ENCODE peak calls at places on chromosomes 1 and 21, in six cellular contexts. B is naive thymus-derived CD4-positive, alpha-beta T cell; S is upper lobe of right lung; M is AG04450; P is lower lobe of right lung; E is BJ. D is an unnamed sample. For H3K27me3, the result is how much of the 10 kb centered on the place peaks cover.

GRCh38 chr21:15557925-15558324 is 171.9 kb upstream of the USP25 start:
- DNase-seq in P (no peak), S (no peak), E (no peak), M (no peak), B (no peak), D (no peak)

GRCh38 chr1:175733762-175734161 is 9.6 kb downstream of the TNR start:
- DNase-seq in P (no peak), S (no peak), E (no peak), B (no peak), M (no peak), D (no peak)

GRCh38 chr1:205813755-205814058 is 709 bp upstream of the SLC41A1 start:
- DNase-seq in B (peak), M (no peak), P (no peak), S (no peak), E (no peak), D (no peak)

GRCh38 chr1:223713546-223714420 is 1.4 kb downstream of the CAPN2 start:
- DNase-seq in S (no peak), M (no peak), P (no peak), E (no peak), B (no peak), D (no peak)

GRCh38 chr1:222202831-222203230 is 345.1 kb downstream of the HHIPL2 start:
- DNase-seq in P (no peak), S (no peak), M (no peak), B (no peak), E (no peak), D (no peak)

GRCh38 chr1:3453891-3454810 is at the start of gene ARHGEF16:
- DNase-seq in S (peak), B (peak), P (peak), E (no peak), M (no peak), D (no peak)

GRCh38 chr1:20589331-20590312 is 725 bp downstream of the CDA start:
- DNase-seq in P (peak), B (no peak), E (no peak), M (peak), S (peak), D (peak)

GRCh38 chr1:205488074-205488723 is 16.3 kb upstream of the CDK18 start:
- DNase-seq in B (peak), P (no peak), S (no peak), M (no peak), E (no peak), D (peak)

GRCh38 chr1:41041866-41042265 is 20.3 kb upstream of the SLFNL1 start:
- DNase-seq in S (no peak), B (no peak), M (no peak), E (no peak), P (no peak), D (no peak)

GRCh38 chr1:208437416-208437815 is 193.2 kb upstream of the PLXNA2 start:
- DNase-seq in E (peak), B (no peak), P (no peak), M (no peak), S (no peak), D (no peak)

GRCh38 chr1:192489748-192490147 is 85.8 kb upstream of the RGS1 start:
- DNase-seq in B (no peak), P (peak), E (peak), S (no peak), M (peak), D (peak)

GRCh38 chr1:7554343-7555270 is 216.5 kb upstream of the VAMP3 start:
- DNase-seq in E (no peak), B (no peak), M (no peak), P (no peak), S (peak), D (no peak)

GRCh38 chr1:169110265-169110664 is 3.8 kb downstream of the ATP1B1 start:
- DNase-seq in M (no peak), E (no peak), B (no peak), P (no peak), S (no peak), D (no peak)

GRCh38 chr1:28552482-28553228 is at the start of gene TRNAU1AP:
- DNase-seq in B (peak), E (peak), S (peak), P (peak), M (peak), D (peak)

GRCh38 chr1:25754421-25755195 is 45.4 kb upstream of the SELENON start:
- DNase-seq in P (no peak), B (no peak), M (no peak), E (no peak), S (no peak), D (no peak)

GRCh38 chr1:205925730-205926129 is 17.5 kb downstream of the SLC26A9 start:
- DNase-seq in S (no peak), P (no peak), B (no peak), M (no peak), E (no peak), D (no peak)

GRCh38 chr1:154212083-154212482 is 6.0 kb upstream of the CFAP141 start:
- DNase-seq in M (no peak), B (no peak), P (no peak), S (no peak), E (no peak), D (no peak)

GRCh38 chr1:84769636-84770035 is 79.4 kb upstream of the SSX2IP start:
- DNase-seq in M (no peak), B (no peak), S (no peak), P (no peak), E (no peak), D (no peak)

GRCh38 chr1:38418195-38419030 is 371.8 kb upstream of the POU3F1 start:
- DNase-seq in S (no peak), E (no peak), P (no peak), B (no peak), M (no peak), D (no peak)

GRCh38 chr1:113128116-113128515 is 55.1 kb downstream of the LRIG2 start:
- DNase-seq in P (no peak), B (no peak), S (no peak), M (no peak), E (no peak), D (no peak)

GRCh38 chr21:33078907-33079582 is 9.1 kb downstream of the OLIG1 start:
- DNase-seq in E (no peak), S (no peak), B (no peak), P (no peak), M (peak), D (no peak)

GRCh38 chr1:230937370-230937769 is 41.3 kb downstream of the TTC13 start:
- DNase-seq in S (no peak), B (no peak), M (no peak), P (no peak), E (no peak), D (no peak)

GRCh38 chr1:15489052-15489736 is 13.3 kb downstream of the CELA2B start:
- DNase-seq in B (no peak), M (no peak), S (no peak), P (no peak), E (no peak), D (no peak)

GRCh38 chr1:221766210-221766609 is 24.3 kb upstream of the DUSP10 start:
- DNase-seq in B (no peak), M (peak), E (peak), P (no peak), S (no peak), D (no peak)

GRCh38 chr1:219699870-219700269 is 87.0 kb upstream of the ZC3H11B start:
- DNase-seq in P (no peak), M (peak), E (no peak), S (no peak), B (no peak), D (no peak)

GRCh38 chr1:65514083-65514482 is 93.6 kb downstream of the LEPR start:
- DNase-seq in S (no peak), E (no peak), M (no peak), P (no peak), B (no peak), D (no peak)

GRCh38 chr1:157156058-157156541 is 17.9 kb upstream of the ETV3 start:
- DNase-seq in S (peak), P (peak), E (no peak), B (peak), M (no peak), D (peak)

GRCh38 chr1:8813991-8814390 is 3.4 kb downstream of the RERE start:
- DNase-seq in M (no peak), P (no peak), S (no peak), E (no peak), B (no peak), D (no peak)

GRCh38 chr1:208565761-208566440 is 321.7 kb upstream of the PLXNA2 start:
- DNase-seq in P (no peak), E (no peak), S (no peak), B (no peak), M (no peak), D (no peak)

GRCh38 chr1:67970088-67970487 is 80.3 kb downstream of the DIRAS3 start:
- DNase-seq in P (no peak), B (no peak), M (no peak), E (peak), S (no peak), D (no peak)

GRCh38 chr1:109804660-109805059 is 40.9 kb upstream of the EPS8L3 start:
- DNase-seq in P (no peak), M (no peak), E (no peak), B (no peak), S (peak), D (no peak)

GRCh38 chr1:243548516-243548915 is 292.7 kb downstream of the SDCCAG8 start:
- DNase-seq in S (no peak), M (no peak), P (no peak), E (no peak), B (no peak), D (no peak)

GRCh38 chr1:220300442-220301121 is 28.3 kb upstream of the RAB3GAP2 start:
- DNase-seq in M (peak), B (no peak), P (peak), E (peak), S (peak), D (peak)

DNA sequence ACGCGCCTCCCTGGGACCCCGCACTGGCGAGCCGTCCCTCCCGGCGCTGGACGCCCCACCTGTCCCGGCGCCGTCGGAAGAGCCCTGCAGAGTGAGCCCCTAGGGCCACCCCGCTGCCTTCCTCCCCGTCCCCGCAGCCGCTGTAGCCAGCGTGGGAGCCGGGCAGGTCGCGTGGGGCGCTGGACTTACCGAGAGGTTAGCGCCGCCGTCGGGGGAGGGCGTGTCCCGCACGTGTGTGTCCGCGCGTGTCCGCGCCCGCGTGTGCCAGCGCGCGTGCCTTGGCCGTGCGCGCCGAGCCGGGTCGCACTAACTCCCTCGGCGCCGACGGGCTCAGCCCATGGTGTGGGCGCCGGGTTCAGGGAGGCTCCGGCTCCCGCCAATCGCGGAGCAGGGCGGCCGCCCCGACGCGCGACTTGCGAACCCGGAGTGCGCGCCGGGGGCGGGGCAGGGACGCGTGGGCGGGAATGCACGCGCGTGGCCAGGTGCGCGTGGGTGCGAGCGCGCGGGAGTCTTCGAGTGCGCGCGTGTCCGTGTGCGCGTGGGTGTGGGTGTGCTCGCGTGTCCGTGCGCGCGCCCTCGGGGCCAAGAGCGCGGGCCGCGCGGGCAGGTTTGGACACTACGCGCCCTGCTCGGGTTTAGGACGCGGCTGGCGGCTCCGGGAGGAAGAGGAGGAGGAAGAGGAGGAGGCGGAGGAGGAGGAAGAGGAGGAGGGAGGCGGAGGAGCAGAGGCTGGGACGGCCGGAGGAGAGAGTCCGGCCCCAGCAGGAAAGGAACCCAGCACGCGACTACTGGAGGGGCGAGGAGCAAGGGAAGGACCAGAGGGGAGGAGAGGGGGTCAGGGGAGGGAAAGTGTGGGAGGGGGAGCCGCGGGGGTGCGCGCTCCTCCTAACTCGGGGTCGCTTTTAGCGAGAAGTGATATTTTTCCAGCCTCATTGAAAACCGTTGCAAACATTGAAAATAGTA is 145.1 kb upstream of the ETS2 start:
- DNase-seq in S (peak), E (no peak), B (peak), M (no peak), P (peak), D (peak)
- H3K27me3 ChIP-seq in S (under half), E (half or more), B (under half), M (half or more), P (under half), D (under half)

DNA sequence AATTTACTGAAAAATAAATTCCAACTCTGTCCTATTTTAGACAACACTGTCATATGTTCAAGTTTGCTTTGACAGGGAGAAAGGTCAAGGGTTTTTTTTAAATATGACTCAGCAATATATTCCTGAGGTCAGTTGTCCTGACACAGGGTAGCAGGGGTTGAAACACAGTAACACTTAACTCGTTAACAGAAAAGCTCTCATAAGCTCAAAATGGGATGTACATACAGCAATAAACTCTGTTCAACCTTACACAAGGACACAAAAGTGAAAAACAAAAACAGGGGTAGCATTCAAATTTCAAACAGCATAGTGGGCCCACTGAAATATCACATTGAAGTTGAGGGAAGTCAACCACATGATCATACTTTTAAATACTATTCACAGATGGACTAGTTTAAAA is 90.1 kb downstream of the SLC44A5 start:
- DNase-seq in P (no peak), M (no peak), B (no peak), E (no peak), S (no peak), D (no peak)
- H3K27me3 ChIP-seq in P (under half), M (under half), B (under half), E (under half), S (under half), D (under half)

DNA sequence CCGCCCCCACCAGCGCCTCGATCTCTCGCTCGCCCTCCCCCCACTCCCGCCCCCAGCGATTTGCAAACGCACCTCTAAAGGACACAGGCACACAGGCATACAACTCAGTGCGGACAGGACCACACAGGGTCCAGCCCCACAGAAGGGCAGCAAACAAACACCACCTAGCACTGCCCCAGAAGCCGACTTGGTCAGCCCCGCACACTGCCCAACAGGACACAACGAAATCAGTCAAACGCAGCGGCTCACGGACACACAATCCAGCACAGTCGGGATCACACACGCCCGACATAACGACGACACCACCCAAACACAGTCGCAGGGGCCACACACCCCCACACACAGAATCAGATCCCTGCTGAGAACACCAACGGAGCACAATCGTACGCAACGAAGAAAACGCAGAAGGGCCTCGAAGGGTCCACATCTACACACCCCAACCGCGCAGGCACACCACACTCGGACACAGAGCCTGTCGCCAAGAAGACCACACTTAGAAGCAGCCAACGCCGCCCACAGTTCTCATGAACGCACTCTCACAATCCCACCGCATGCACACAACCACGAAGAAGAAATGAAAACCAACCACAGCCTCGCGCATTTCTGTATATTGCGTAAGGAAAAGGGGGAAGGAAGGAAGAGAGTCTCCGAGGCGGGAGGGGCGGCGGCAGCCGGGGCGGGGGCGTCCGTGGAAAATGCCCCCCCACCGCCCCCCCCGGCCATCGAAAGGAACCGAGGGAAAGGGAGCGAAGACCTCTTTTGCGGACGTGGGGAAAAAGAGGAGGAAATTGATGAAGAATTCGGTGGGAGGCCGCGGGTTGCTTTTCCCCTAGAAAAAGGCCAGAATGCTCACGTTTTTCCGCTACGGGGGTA is 475 bp downstream of the TAL1 start:
- DNase-seq in S (no peak), B (no peak), E (no peak), M (no peak), P (no peak), D (no peak)
- H3K27me3 ChIP-seq in S (half or more), B (under half), E (half or more), M (half or more), P (half or more), D (under half)

DNA sequence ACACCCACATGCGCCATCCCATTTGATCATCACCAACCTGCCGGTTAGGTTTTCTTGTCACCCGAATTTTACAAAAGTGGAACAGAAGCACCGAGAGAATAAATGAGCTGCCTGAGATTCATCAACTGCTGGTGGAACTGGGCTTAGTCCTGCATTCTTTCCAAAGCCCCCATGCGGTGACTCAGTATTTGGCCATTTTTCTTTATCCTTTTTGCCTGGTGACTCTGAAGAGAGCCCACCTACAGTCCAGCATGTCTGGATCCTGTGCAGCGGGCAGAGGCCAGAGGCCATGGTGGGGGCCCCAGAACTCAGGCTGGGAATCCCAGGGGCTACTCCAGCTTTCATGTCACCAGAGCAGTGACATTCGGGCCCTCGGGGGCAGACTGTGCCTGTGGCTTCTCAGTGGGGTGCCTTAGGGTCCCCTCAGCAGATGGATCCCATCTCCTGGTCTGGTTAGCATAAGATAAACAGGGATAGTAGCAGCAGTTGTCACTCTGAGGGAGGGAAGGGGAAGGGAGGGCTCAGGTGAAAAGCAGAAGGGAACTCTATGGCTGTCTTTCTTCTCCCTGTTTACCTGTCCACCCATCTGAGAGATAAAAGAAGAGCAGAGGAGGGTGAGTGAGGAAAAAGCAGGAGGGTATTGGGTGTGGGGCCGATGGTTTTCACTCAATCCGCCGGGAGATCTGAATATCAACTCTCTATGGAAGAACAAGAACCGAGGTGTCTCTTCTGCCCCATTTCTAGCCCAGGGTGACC is 63.2 kb downstream of the KIF26B start:
- DNase-seq in M (no peak), P (no peak), E (no peak), B (no peak), S (no peak), D (no peak)
- H3K27me3 ChIP-seq in M (under half), P (under half), E (under half), B (under half), S (under half), D (under half)

DNA sequence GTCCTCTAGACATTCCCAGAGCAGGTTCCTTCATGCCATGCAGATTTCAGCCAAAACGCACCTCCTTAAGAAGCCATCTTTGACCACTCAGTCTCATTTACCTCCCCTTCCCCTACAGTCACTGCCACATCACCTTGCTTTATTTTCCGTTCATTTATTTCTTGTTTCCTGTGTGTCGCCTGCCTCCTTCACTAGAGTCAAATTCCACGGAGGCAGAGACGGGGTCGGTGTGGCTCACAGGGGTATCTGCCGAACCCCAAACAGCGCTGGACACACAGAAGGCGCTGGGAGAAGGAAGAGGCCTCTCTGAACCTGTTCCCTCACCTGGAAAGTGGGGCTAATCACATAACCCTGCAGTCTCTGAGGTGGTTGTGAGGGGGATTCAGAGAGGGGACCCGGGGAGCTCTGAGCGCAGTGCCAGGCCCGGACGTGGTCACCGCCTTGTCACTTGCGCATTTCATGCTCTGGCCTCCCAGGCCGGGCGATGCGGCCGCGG is 23.6 kb upstream of the DMBX1 start:
- DNase-seq in S (no peak), E (no peak), M (no peak), B (no peak), P (no peak), D (no peak)
- H3K27me3 ChIP-seq in S (under half), E (under half), M (half or more), B (under half), P (half or more), D (under half)

DNA sequence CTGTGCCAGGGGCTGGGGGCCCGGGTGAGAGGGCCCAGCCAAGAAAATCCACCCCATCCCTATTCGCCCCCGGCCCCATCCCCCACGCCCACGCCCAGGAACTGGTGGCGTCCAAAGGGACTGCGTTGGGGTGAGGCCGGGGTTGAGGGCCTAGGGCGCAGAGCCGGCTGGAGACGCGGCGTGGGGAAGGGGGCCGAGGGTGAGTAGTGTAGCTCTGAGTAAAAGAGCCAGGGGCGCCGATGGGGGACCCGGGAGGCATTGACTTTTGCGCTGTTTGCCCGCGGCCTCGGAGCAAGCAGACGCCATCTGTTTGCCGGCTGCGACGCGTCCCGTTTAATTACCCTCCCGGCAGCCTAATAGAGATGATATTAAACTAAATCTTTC is 3.5 kb upstream of the DMRTA2 start:
- DNase-seq in E (no peak), B (no peak), S (no peak), M (no peak), P (no peak), D (no peak)
- H3K27me3 ChIP-seq in E (half or more), B (under half), S (half or more), M (half or more), P (half or more), D (under half)

GRCh38 chr21:23887709-23888303 is 1719.5 kb downstream of the MRPL39 start:
- DNase-seq in B (no peak), S (no peak), M (no peak), E (no peak), P (no peak), D (no peak)
- H3K27me3 ChIP-seq in B (under half), S (under half), M (under half), E (under half), P (under half), D (under half)

D was measured in uterus.